ENCODE peak calls at places on chromosome 19, in five cellular contexts. Z, J, E, B and R are unnamed samples.

GRCh38 chr19:56748443-56748842 is 76.9 kb upstream of the ZNF835 start:
- DNase-seq in Z (peak), J (no peak), E (peak), B (no peak), R (no peak)

GRCh38 chr19:41529484-41530183 is 46.3 kb upstream of the CEACAM21 start:
- DNase-seq in Z (no peak), J (no peak), E (no peak), B (no peak), R (no peak)

GRCh38 chr19:31334101-31334848 is 15.0 kb downstream of the TSHZ3 start:
- DNase-seq in Z (peak), J (no peak), E (peak), B (no peak), R (no peak)

GRCh38 chr19:14676762-14677161 is 2.1 kb upstream of the ADGRE3 start:
- DNase-seq in Z (no peak), J (no peak), E (no peak), B (no peak), R (no peak)

GRCh38 chr19:47711652-47712239 is 1.5 kb upstream of the EHD2 start:
- DNase-seq in Z (no peak), J (no peak), E (no peak), B (no peak), R (no peak)

GRCh38 chr19:31718041-31718440 is 368.8 kb upstream of the TSHZ3 start:
- DNase-seq in Z (no peak), J (no peak), E (no peak), B (no peak), R (no peak)

GRCh38 chr19:55452381-55453325 is 8.8 kb downstream of the ISOC2 start:
- DNase-seq in Z (peak), J (peak), E (peak), B (peak), R (peak)

GRCh38 chr19:342801-343421 is 1.7 kb downstream of the MIER2 start:
- DNase-seq in Z (peak), J (no peak), E (peak), B (no peak), R (no peak)

GRCh38 chr19:33055718-33056117 is 9.0 kb downstream of the RHPN2 start:
- DNase-seq in Z (peak), J (no peak), E (peak), B (no peak), R (no peak)

GRCh38 chr19:47699360-47699917 is 13.8 kb upstream of the EHD2 start:
- DNase-seq in Z (peak), J (peak), E (no peak), B (peak), R (peak)

GRCh38 chr19:45140533-45140932 is 20.2 kb downstream of the NKPD1 start:
- DNase-seq in Z (no peak), J (no peak), E (no peak), B (no peak), R (no peak)

GRCh38 chr19:5048091-5048726 is 79.3 kb downstream of the KDM4B start:
- DNase-seq in Z (peak), J (peak), E (peak), B (peak), R (peak)

GRCh38 chr19:58519087-58519354 is 589 bp downstream of the ZBTB45 start:
- DNase-seq in Z (peak), J (peak), E (peak), B (peak), R (peak)

GRCh38 chr19:38055040-38055439 is 148.0 kb downstream of the SIPA1L3 start:
- DNase-seq in Z (no peak), J (no peak), E (no peak), B (no peak), R (peak)

GRCh38 chr19:56832352-56832928 is 8.1 kb downstream of the PEG3 start:
- DNase-seq in Z (no peak), J (no peak), E (no peak), B (no peak), R (no peak)

GRCh38 chr19:45467115-45467455 is 711 bp upstream of the FOSB start:
- DNase-seq in Z (no peak), J (no peak), E (no peak), B (no peak), R (no peak)

GRCh38 chr19:31825134-31826094 is 476.2 kb upstream of the TSHZ3 start:
- DNase-seq in Z (no peak), J (no peak), E (no peak), B (no peak), R (no peak)

GRCh38 chr19:49017041-49017665 is at the start of gene LHB:
- DNase-seq in Z (no peak), J (no peak), E (no peak), B (no peak), R (no peak)
- TF ChIP-seq CTCF in Z (no peak), J (no peak), E (no peak), B (no peak), R (no peak)

DNA sequence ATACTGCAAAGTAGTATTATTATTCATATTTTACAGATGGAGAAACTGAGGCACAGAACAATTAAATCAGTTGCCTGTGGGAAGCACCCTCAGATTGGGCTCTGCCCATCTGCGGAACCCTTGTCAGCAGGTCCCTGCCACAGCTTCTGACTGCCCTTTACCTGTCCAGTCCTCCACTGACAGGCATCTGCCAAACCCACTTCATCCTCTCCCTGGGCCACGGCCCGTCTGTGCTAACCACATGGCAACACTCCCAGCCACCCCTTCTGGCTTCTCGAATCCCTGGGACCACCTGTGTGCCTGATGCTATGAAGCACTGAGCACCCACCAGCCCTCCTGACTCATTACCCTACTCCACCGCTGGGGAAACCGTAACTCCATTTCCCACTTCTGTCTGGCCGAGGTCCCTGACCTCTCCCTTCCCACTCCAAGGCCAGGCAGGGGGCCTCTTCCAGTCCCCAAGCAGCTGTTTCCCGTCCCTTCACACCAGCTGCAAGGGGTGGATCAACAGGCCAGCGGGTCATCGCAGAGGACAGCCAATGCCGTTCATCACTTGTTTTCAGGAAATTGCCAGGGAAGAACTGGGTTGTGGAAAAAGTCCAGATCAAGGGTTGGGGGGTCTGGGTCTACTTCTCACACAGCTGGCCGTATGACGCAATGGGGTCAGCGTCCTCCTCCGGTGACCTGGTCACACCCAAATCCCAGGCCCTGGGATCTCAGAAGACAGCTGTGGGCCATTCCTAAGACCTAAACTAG is 2.5 kb downstream of the KANK3 start:
- DNase-seq in Z (no peak), J (no peak), E (no peak), B (no peak), R (peak)
- TF ChIP-seq CTCF in Z (no peak), J (peak), E (peak), B (peak), R (peak)

GRCh38 chr19:8593931-8594330 is 16.6 kb downstream of the ADAMTS10 start:
- DNase-seq in Z (no peak), J (no peak), E (no peak), B (no peak), R (no peak)
- TF ChIP-seq CTCF in Z (peak), J (peak), E (peak), B (peak), R (no peak)

GRCh38 chr19:3387645-3388589 is 21.5 kb downstream of the NFIC start:
- DNase-seq in Z (no peak), J (no peak), E (no peak), B (peak), R (no peak)
- TF ChIP-seq CTCF in Z (no peak), J (no peak), E (no peak), B (no peak), R (no peak)

GRCh38 chr19:2233601-2234280 is 2.4 kb downstream of the PLEKHJ1 start:
- DNase-seq in Z (no peak), J (no peak), E (no peak), B (no peak), R (no peak)

GRCh38 chr19:2230029-2230531 is 6.0 kb downstream of the PLEKHJ1 start:
- DNase-seq in Z (no peak), J (no peak), E (no peak), B (no peak), R (no peak)

GRCh38 chr19:2232286-2233151 is 3.6 kb downstream of the PLEKHJ1 start:
- DNase-seq in Z (no peak), J (no peak), E (no peak), B (no peak), R (no peak)

GRCh38 chr19:2230807-2231533 is 5.2 kb downstream of the PLEKHJ1 start:
- DNase-seq in Z (no peak), J (no peak), E (no peak), B (no peak), R (no peak)

DNA sequence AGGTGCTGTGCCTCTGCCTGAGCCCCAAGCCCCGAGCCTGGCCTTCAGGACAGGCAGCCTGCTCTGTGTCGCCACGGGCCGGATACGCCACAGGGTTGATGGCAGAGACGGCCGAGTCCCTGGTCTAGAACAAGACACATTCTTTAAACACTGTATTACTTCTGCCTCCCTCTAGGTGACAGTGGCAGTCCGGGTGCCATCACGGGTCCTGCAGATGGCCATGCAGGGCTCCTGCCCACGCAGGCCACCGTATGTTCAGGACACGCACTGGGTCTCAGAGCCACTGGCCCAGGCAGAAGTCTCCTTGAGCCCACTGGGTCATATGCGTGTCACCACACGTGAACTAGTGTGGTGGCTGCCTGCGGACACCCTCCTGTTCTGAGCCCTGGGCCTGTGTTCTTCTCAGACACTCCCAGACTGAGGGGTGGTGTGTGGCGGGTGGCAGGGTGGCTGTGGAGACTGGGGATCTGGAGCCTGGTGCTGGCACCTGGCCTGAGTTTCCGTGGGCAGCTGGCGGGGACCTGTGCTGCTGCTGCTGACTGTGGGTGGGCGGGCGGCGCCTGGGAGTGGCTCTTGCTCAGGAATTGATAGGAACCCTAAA is 4.4 kb downstream of the PLEKHJ1 start:
- DNase-seq in Z (no peak), J (no peak), E (no peak), B (peak), R (no peak)
- TF ChIP-seq CTCF in Z (peak), J (no peak), E (peak), B (peak), R (no peak)

DNA sequence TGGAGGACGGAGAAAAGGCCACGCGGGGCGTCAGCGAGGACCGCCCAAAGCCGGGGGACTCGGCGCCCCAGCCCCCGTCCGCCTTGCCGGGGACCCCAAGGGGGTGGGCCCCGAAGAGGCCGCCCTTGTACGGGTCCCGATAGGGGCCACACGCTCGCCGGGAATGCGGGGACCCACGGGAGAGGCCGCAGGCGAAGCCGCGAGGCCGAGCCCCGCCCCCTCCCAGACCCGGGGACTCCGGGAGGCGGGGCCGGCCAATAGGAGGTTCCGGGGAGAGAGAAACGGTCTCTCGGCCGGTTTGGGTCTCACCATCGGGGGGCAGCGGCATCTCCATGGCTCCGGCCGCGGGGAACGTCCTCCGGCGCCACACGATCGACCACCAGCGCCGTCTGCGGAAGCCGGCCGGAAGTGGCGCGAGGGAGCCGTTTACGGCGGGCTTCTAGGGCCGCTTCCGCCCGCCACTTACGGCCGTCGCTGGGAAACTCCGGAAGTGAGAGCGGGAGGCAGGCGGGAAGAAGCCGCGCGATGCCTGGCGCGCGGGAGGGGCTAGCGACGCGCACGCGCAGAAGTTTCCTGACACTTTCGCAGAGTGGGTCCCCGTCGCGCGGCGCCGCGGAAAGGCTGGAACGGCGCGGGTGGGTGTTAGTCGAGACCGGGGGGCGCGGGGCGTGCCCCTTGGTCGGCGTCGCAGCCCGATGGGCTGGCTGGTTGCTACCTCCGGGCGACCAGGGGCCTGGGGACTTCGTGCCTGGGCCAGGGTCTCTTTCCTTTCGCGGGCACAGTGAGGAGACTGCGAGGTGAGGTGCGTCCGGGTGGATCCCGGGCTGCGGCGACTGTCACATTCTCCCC is at the start of gene CHERP:
- DNase-seq in Z (peak), J (peak), E (peak), B (peak), R (peak)
- TF ChIP-seq CTCF in Z (no peak), J (no peak), E (no peak), B (no peak), R (no peak)

DNA sequence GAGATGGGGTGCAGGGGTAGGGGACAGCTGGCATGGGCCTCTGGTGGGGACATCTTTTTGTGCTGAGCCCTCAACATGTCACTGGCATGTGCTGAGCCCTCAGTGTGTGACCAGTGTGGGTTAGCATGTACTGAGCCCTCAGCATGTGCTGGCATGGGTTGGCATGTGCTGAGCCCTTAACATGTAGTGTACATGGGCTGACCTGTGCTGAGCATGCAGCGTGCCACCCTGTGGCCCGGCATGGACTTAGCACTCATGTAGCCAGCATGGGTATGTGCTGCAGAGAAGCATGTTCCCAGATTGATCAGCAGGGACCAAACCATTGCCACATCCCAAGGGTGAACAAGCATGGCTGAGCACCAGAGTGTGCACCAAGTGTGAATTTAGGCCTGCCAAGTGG is 11.5 kb downstream of the HIPK4 start:
- DNase-seq in Z (no peak), J (no peak), E (no peak), B (no peak), R (no peak)
- TF ChIP-seq CTCF in Z (no peak), J (no peak), E (no peak), B (no peak), R (no peak)

GRCh38 chr19:35268546-35269424 is at the start of gene USF2:
- DNase-seq in Z (peak), J (peak), E (peak), B (peak), R (peak)

GRCh38 chr19:35269425-35270117 is 809 bp downstream of the USF2 start:
- DNase-seq in Z (peak), J (peak), E (peak), B (peak), R (peak)

GRCh38 chr19:35266149-35266903 is 2.4 kb upstream of the USF2 start:
- DNase-seq in Z (no peak), J (no peak), E (no peak), B (no peak), R (no peak)

GRCh38 chr19:35266904-35267817 is 1.6 kb upstream of the USF2 start:
- DNase-seq in Z (peak), J (no peak), E (no peak), B (peak), R (peak)

GRCh38 chr19:35267818-35268545 is 780 bp upstream of the USF2 start:
- DNase-seq in Z (peak), J (peak), E (peak), B (peak), R (peak)
- TF ChIP-seq CTCF in Z (no peak), J (no peak), E (no peak), B (no peak), R (no peak)

GRCh38 chr19:1647664-1648155 is 4.7 kb downstream of the TCF3 start:
- DNase-seq in Z (no peak), J (no peak), E (no peak), B (no peak), R (no peak)

GRCh38 chr19:1650627-1651009 is 1.8 kb downstream of the TCF3 start:
- DNase-seq in Z (no peak), J (no peak), E (no peak), B (peak), R (no peak)

GRCh38 chr19:1648156-1648925 is 4.1 kb downstream of the TCF3 start:
- DNase-seq in Z (no peak), J (no peak), E (no peak), B (no peak), R (no peak)

GRCh38 chr19:1649706-1650626 is 2.4 kb downstream of the TCF3 start:
- DNase-seq in Z (no peak), J (no peak), E (no peak), B (peak), R (no peak)

GRCh38 chr19:1648926-1649541 is 3.4 kb downstream of the TCF3 start:
- DNase-seq in Z (no peak), J (no peak), E (no peak), B (no peak), R (no peak)
- TF ChIP-seq CTCF in Z (no peak), J (no peak), E (no peak), B (no peak), R (no peak)

GRCh38 chr19:27775395-27775794 is 1437.6 kb downstream of the UQCRFS1 start:
- DNase-seq in Z (no peak), J (no peak), E (no peak), B (peak), R (no peak)

GRCh38 chr19:27774827-27775226 is 1438.1 kb downstream of the UQCRFS1 start:
- DNase-seq in Z (peak), J (no peak), E (peak), B (peak), R (no peak)

GRCh38 chr19:27773318-27774094 is 1439.4 kb downstream of the UQCRFS1 start:
- DNase-seq in Z (no peak), J (no peak), E (no peak), B (no peak), R (no peak)

GRCh38 chr19:27776020-27776419 is 1436.9 kb downstream of the UQCRFS1 start:
- DNase-seq in Z (peak), J (no peak), E (peak), B (peak), R (no peak)

DNA sequence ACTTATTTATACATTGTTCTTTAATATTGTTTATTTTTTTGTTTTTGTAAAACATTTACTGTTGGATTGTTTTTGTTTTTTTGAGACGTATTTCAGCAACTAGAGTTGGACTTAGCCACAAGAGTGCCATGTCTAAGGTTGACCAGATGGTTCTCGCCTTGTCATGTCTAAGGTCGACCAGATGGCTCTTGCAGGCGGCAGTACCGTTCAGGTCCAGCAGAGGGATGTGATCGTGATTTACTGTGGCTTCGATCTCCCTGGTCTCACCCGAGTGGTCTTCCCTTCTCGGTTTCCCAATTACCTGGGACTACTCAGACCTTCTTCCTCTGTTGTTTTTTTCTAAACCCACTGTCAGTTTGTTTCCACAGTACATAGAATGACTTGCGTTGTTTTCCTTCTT is 1438.6 kb downstream of the UQCRFS1 start:
- DNase-seq in Z (peak), J (no peak), E (no peak), B (peak), R (no peak)
- TF ChIP-seq CTCF in Z (no peak), J (no peak), E (peak), B (peak), R (no peak)